ENCODE peak calls at places on chromosome 19, in four cellular contexts. P is colonic mucosa, K is nephron progenitor cell, N is progenitor cell of endocrine pancreas. E is an unnamed sample.

GRCh38 chr19:29714371-29714952 is 599 bp downstream of the C19orf12 start:
- DNase-seq in P (no peak), K (no peak), N (no peak), E (no peak)

GRCh38 chr19:10655457-10656312 is 1.5 kb downstream of the ILF3 start:
- DNase-seq in P (peak; percentile 42), K (peak; percentile 25), N (no peak), E (no peak)

GRCh38 chr19:36113895-36114762 is 546 bp downstream of the POLR2I start:
- DNase-seq in P (no peak), K (peak; percentile 24), N (peak; percentile 44), E (no peak)

GRCh38 chr19:43934055-43934984 is 762 bp downstream of the ZNF45 start:
- DNase-seq in P (no peak), K (no peak), N (no peak), E (no peak)

GRCh38 chr19:54266133-54266532 is 9.1 kb upstream of the LILRB5 start:
- DNase-seq in P (peak; percentile 78), K (peak; percentile 94), N (peak; percentile 82), E (peak; percentile 88)

GRCh38 chr19:2603320-2603719 is 99.2 kb downstream of the GNG7 start:
- DNase-seq in P (no peak), K (no peak), N (no peak), E (no peak)

GRCh38 chr19:13881692-13882418 is 4.9 kb downstream of the NANOS3 start:
- DNase-seq in P (peak; percentile 60), K (no peak), N (no peak), E (no peak)

GRCh38 chr19:18388328-18389094 is 2.6 kb downstream of the GDF15 start:
- DNase-seq in P (peak; percentile 88), K (peak; percentile 91), N (peak; percentile 84), E (no peak)

GRCh38 chr19:42529248-42529764 is 1.0 kb upstream of the CEACAM1 start:
- DNase-seq in P (peak; percentile 85), K (peak; percentile 69), N (peak; percentile 63), E (peak; percentile 36)

GRCh38 chr19:48822514-48822913 is 11.7 kb upstream of the BCAT2 start:
- DNase-seq in P (no peak), K (no peak), N (no peak), E (no peak)

GRCh38 chr19:19319725-19320361 is 466 bp downstream of the SUGP1 start:
- DNase-seq in P (peak; percentile 25), K (no peak), N (no peak), E (no peak)

GRCh38 chr19:14509382-14509781 is 8.8 kb downstream of the DNAJB1 start:
- DNase-seq in P (no peak), K (no peak), N (no peak), E (no peak)

GRCh38 chr19:10690351-10690781 is 10.9 kb upstream of the QTRT1 start:
- DNase-seq in P (no peak), K (no peak), N (no peak), E (no peak)

GRCh38 chr19:53015730-53016129 is 2.0 kb downstream of the ERVV-1 start:
- DNase-seq in P (no peak), K (no peak), N (no peak), E (no peak)

GRCh38 chr19:55115446-55116065 is 1.9 kb downstream of the PPP1R12C start:
- DNase-seq in P (no peak), K (no peak), N (no peak), E (no peak)

GRCh38 chr19:30293051-30293785 is 79.0 kb upstream of the ZNF536 start:
- DNase-seq in P (no peak), K (no peak), N (no peak), E (no peak)

GRCh38 chr19:31578326-31578725 is 229.1 kb upstream of the TSHZ3 start:
- DNase-seq in P (no peak), K (no peak), N (no peak), E (no peak)

GRCh38 chr19:54435551-54436016 is 13.4 kb upstream of the LENG8 start:
- DNase-seq in P (no peak), K (no peak), N (no peak), E (no peak)

GRCh38 chr19:54415901-54416621 is 797 bp downstream of the TTYH1 start:
- DNase-seq in P (no peak), K (no peak), N (no peak), E (no peak)

GRCh38 chr19:12676384-12676792 is 5.3 kb downstream of the DHPS start:
- DNase-seq in P (peak; percentile 91), K (peak; percentile 96), N (peak; percentile 88), E (peak; percentile 92)

GRCh38 chr19:12685831-12686230 is 2.0 kb upstream of the GNG14 start:
- DNase-seq in P (no peak), K (no peak), N (no peak), E (no peak)

GRCh38 chr19:12680034-12680433 is 1.6 kb downstream of the DHPS start:
- DNase-seq in P (no peak), K (no peak), N (no peak), E (no peak)

GRCh38 chr19:12676928-12677327 is 4.8 kb downstream of the DHPS start:
- DNase-seq in P (no peak), K (no peak), N (no peak), E (no peak)

DNA sequence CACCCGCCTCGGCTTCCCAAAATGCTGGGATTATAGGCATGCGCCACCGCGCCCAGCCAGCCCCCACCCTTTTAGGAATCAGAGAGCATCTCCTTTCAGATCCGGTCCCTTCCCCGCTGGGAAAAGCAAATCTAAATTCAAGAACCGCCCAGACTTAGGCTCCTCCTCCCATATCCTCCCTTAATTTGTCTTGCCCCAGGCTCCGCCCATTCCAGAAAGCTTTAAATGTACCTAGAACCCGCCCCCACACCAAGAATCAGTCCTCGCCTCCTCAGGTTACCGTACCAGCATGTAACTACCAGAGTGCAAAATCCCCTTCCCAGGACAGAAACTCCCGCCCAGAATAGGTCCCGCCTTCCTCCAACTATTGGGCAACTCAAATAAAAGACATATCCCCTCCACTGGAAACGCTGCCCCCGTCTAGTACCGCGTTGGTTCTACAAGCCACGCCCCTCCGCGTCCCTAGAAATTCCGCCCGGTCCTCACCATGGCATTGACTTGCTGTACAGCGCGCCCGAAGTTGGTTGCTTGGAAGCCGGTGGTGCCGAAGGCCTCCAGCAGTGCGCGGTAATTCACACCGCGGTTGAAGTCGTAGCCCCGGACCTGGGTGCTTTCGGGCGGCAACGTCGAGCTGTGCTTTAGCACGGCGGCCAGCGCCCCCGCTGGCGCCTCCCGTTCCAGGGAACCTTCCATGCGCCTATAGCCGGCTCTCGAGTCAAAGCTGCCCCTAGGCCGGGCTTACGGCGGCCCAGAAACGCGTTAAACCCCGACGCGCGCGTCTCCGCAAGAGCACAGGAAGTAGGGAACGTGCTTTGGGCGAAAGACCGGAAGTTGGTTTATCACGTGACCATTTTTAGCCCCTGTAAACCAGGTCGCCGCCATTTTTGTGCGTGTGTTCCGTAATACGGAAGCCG is at the start of gene DHPS:
- DNase-seq in P (peak; percentile 95), K (peak; percentile 88), N (peak; percentile 70), E (peak; percentile 70)
- TF ChIP-seq CTCF in P (no peak), K (no peak), N (peak; percentile 17), E (no peak)

GRCh38 chr19:1488282-1488601 is 1.9 kb downstream of the PCSK4 start:
- DNase-seq in P (no peak), K (no peak), N (no peak), E (no peak)

GRCh38 chr19:1483979-1484428 is 5.0 kb upstream of the C19orf25 start:
- DNase-seq in P (no peak), K (no peak), N (no peak), E (no peak)

GRCh38 chr19:1489463-1489971 is 633 bp downstream of the PCSK4 start:
- DNase-seq in P (no peak), K (no peak), N (no peak), E (no peak)

GRCh38 chr19:1487576-1488281 is 2.4 kb downstream of the PCSK4 start:
- DNase-seq in P (no peak), K (no peak), N (no peak), E (no peak)

DNA sequence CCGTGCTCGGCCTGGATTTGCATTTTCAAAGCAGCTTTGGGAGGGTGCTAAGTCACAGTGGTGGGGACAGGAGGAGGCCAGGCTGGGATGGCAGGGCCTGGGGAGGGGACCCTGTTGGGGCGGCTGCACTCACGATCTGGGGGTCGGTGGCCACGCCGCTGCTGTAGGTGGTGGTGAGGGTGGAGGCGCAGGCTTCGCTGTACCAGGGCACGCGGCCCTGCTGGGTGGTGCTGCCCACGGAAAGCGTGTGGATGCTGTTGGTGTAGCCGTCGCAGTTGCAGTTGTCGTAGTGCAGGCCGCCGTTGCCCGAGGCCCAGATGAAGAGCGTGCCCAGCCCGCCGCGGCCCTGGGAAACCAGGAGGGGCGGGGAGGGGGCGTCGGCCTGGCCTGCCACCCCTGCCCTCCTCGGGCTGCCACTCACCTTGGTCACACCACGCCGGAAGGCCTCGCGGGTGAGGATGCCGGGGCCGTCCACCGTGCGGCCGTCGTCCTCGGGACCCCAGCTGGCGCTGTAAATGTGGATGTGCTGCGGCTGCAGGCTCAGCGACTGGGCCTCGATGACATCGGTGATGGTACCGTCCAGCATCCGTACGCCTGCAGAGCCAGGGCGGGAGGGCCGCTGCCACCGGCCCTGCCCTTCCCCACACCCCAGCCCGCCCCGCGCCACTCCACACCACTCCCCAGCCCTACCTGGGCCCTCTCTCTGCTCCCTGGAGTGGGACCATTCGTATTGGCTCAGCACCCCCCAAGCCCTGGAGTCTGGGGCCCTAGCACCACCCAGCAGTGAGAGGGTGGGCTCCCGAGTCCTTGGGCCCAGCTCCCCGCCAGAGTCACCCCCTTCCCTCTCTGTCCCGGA is 3.2 kb downstream of the PCSK4 start:
- DNase-seq in P (no peak), K (no peak), N (no peak), E (no peak)
- TF ChIP-seq CTCF in P (no peak), K (no peak), N (no peak), E (no peak)

GRCh38 chr19:23474761-23475160 is 79.5 kb upstream of the ZNF91 start:
- DNase-seq in P (no peak), K (no peak), N (no peak), E (no peak)

GRCh38 chr19:23474172-23474571 is 78.9 kb upstream of the ZNF91 start:
- DNase-seq in P (no peak), K (no peak), N (no peak), E (no peak)

GRCh38 chr19:23475477-23475876 is 80.2 kb upstream of the ZNF91 start:
- DNase-seq in P (peak; percentile 20), K (no peak), N (no peak), E (no peak)

DNA sequence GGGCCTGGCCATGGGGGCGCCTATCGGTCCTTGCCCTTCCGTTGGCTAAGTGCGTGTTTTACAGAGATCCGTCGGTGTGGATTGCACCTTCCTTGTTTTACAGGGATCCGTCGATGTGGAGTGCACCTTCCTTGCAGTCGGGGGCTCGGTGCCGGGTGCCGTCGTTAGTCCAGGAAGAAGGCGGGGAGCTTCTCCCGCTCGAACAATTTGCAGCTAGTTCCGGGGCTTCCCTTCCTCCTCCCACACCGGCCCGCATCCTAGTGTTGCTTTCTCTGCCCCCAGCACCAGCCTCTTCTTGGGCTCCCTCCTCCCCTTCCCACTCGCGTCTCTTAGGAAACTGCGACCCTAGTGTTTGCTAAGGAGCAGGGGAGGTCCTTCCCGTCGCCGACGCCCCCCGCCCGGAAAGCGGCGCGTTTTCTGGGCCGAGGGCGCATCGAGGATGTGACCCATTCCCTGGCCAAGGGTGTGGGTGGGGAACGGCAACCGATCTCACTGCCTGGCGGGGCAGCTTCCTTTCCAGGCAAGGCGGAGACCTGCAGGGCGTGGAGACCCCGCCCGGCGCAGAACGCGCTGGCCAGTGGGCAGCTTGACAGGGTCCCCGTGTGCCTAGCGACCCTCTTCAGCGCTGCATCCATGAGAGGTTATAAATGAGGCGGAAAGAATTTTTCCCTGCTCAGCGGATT is 75.7 kb upstream of the ZNF91 start:
- DNase-seq in P (peak; percentile 41), K (no peak), N (no peak), E (no peak)
- TF ChIP-seq CTCF in P (no peak), K (no peak), N (no peak), E (no peak)

DNA sequence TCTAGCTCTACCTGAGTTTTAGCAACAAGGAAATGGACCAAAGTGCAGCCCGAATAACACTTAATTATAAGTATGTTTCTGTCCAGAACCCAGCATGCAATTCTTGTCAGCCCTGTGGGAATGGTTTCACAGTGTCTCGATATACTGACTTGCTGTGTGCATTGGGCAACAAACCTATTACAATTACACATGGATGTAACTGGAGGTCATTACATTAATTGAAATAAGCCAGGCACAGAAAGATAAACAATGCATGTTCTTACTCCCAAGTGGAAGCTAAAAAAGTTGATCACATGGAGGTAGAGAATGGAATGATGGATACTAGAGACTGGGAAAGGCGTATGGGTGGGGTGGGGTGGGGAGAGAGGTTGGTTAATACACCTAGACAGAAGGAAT is 5.1 kb upstream of the CYP2S1 start:
- DNase-seq in P (no peak), K (no peak), N (no peak), E (no peak)
- TF ChIP-seq CTCF in P (no peak), K (no peak), N (no peak), E (no peak)